ENCODE peak calls at places on chromosome 6, in six cellular contexts. Q is NCI-H345; D is hypothalamus; O is effector CD4-positive, alpha-beta T cell; Y is activated T-cell treated with anti-CD3 and anti-CD28 coated beads for 24 hours; H is amniotic stem cell. G is an unnamed sample.

GRCh38 chr6:82365011-82365751 is 1.6 kb downstream of the TPBG start:
- DNase-seq in D (no peak), O (no peak), Q (peak; percentile 52), Y (no peak), H (peak; percentile 26), G (no peak)

GRCh38 chr6:159981591-159982245 is 12.8 kb downstream of the IGF2R start:
- DNase-seq in D (no peak), Q (no peak), H (no peak), Y (no peak), O (peak; percentile 34), G (no peak)

GRCh38 chr6:153790048-153790447 is 249.0 kb upstream of the OPRM1 start:
- DNase-seq in H (no peak), Y (no peak), O (no peak), D (no peak), Q (no peak), G (peak; percentile 20)

GRCh38 chr6:41494212-41495115 is 51.7 kb upstream of the FOXP4 start:
- DNase-seq in H (no peak), Q (no peak), O (no peak), D (no peak), Y (no peak), G (no peak)

GRCh38 chr6:2765896-2766766 is 938 bp downstream of the WRNIP1 start:
- DNase-seq in Y (peak; percentile 23), D (no peak), H (no peak), Q (no peak), O (peak; percentile 14), G (peak; percentile 88)

GRCh38 chr6:28985396-28986164 is 19.5 kb downstream of the ZNF311 start:
- DNase-seq in Y (no peak), D (peak; percentile 77), Q (peak; percentile 94), O (no peak), H (peak; percentile 87), G (peak; percentile 96)

GRCh38 chr6:15843764-15844163 is 180.9 kb upstream of the DTNBP1 start:
- DNase-seq in Q (no peak), D (no peak), Y (no peak), H (no peak), O (no peak), G (no peak)

GRCh38 chr6:53679446-53679933 is 13.9 kb upstream of the KLHL31 start:
- DNase-seq in D (no peak), Q (no peak), H (peak; percentile 7), Y (no peak), O (no peak), G (no peak)

GRCh38 chr6:142518126-142518525 is 216.3 kb downstream of the ADGRG6 start:
- DNase-seq in Q (peak; percentile 49), Y (no peak), D (no peak), H (no peak), O (no peak), G (no peak)

GRCh38 chr6:17207281-17207680 is 73.9 kb upstream of the RBM24 start:
- DNase-seq in Y (no peak), H (no peak), Q (no peak), O (no peak), D (no peak), G (no peak)

GRCh38 chr6:14079433-14079832 is 38.1 kb upstream of the CD83 start:
- DNase-seq in Y (no peak), Q (no peak), O (no peak), H (no peak), D (no peak), G (peak; percentile 29)